ENCODE peak calls at places on chromosomes 16 and 17, in six cellular contexts. S, B, Y, O, K and T are unnamed samples.
A peak's percentile ranks its signal among the peaks of the same experiment; 100 is the strongest.

GRCh38 chr16:73058221-73058615 is 10.3 kb upstream of the ZFHX3 start:
- DNase-seq in S (no peak), B (no peak), Y (no peak), O (peak; percentile 79), K (peak; percentile 62), T (no peak)

GRCh38 chr16:84175351-84176081 is 11.3 kb downstream of the TAF1C start:
- DNase-seq in S (peak; percentile 59), B (peak; percentile 45), Y (peak; percentile 76), O (no peak), K (peak; percentile 76), T (no peak)

GRCh38 chr16:70694088-70694487 is 8.2 kb upstream of the MTSS2 start:
- DNase-seq in S (no peak), B (peak; percentile 70), Y (peak; percentile 95), O (peak; percentile 82), K (peak; percentile 83), T (no peak)

GRCh38 chr17:80422981-80423380 is 8.0 kb downstream of the ENDOV start:
- DNase-seq in S (no peak), B (no peak), Y (no peak), O (peak; percentile 91), K (no peak), T (no peak)

GRCh38 chr16:8751481-8752311 is 45.7 kb downstream of the TMEM186 start:
- DNase-seq in S (no peak), B (peak; percentile 75), Y (no peak), O (no peak), K (peak; percentile 32), T (peak; percentile 26)

GRCh38 chr16:65069090-65069489 is 52.8 kb downstream of the CDH11 start:
- DNase-seq in S (no peak), B (peak; percentile 90), Y (no peak), O (no peak), K (no peak), T (peak; percentile 60)

GRCh38 chr17:80956321-80957190 is 35.1 kb upstream of the CHMP6 start:
- DNase-seq in S (no peak), B (no peak), Y (no peak), O (peak; percentile 49), K (no peak), T (no peak)

GRCh38 chr17:16287563-16288027 is 65.7 kb downstream of the CENPV start:
- DNase-seq in S (peak; percentile 52), B (peak; percentile 90), Y (no peak), O (no peak), K (no peak), T (peak; percentile 43)

GRCh38 chr16:24544640-24545039 is 5.3 kb downstream of the RBBP6 start:
- DNase-seq in S (no peak), B (no peak), Y (no peak), O (no peak), K (no peak), T (no peak)

GRCh38 chr16:50994995-50995394 is 156.1 kb downstream of the SALL1 start:
- DNase-seq in S (no peak), B (no peak), Y (no peak), O (no peak), K (no peak), T (no peak)

GRCh38 chr17:70074236-70074830 is 692 bp upstream of the KCNJ16 start:
- DNase-seq in S (no peak), B (no peak), Y (no peak), O (no peak), K (no peak), T (no peak)

GRCh38 chr17:394718-395095 is 42.1 kb upstream of the RPH3AL start:
- DNase-seq in S (no peak), B (no peak), Y (no peak), O (no peak), K (no peak), T (no peak)

GRCh38 chr17:61202564-61202963 is 197.1 kb upstream of the TBX2 start:
- DNase-seq in S (no peak), B (peak; percentile 44), Y (no peak), O (no peak), K (no peak), T (no peak)

GRCh38 chr16:58110590-58111330 is 18.4 kb downstream of the CFAP20 start:
- DNase-seq in S (no peak), B (no peak), Y (no peak), O (no peak), K (peak; percentile 40), T (no peak)

GRCh38 chr16:87368029-87368765 is 15.4 kb downstream of the FBXO31 start:
- DNase-seq in S (no peak), B (no peak), Y (no peak), O (peak; percentile 8), K (no peak), T (no peak)

GRCh38 chr17:49338883-49339282 is 23.2 kb downstream of the ZNF652 start:
- DNase-seq in S (peak; percentile 46), B (no peak), Y (no peak), O (no peak), K (no peak), T (no peak)

GRCh38 chr17:59494757-59495368 is 70.5 kb upstream of the DHX40 start:
- DNase-seq in S (no peak), B (no peak), Y (peak; percentile 11), O (no peak), K (no peak), T (no peak)

GRCh38 chr16:54178491-54178976 is 108.1 kb downstream of the IRX3 start:
- DNase-seq in S (no peak), B (no peak), Y (no peak), O (no peak), K (no peak), T (no peak)

GRCh38 chr17:80262291-80262690 is 1.6 kb downstream of the RNF213 start:
- DNase-seq in S (no peak), B (no peak), Y (no peak), O (no peak), K (no peak), T (no peak)

GRCh38 chr16:87324411-87325275 is 7.5 kb upstream of the C16orf95 start:
- DNase-seq in S (no peak), B (peak; percentile 23), Y (no peak), O (peak; percentile 74), K (peak; percentile 81), T (no peak)

GRCh38 chr17:19418312-19418992 is 7.4 kb downstream of the RNF112 start:
- DNase-seq in S (no peak), B (peak; percentile 77), Y (no peak), O (no peak), K (no peak), T (no peak)

GRCh38 chr16:3952342-3953131 is 72.0 kb upstream of the CREBBP start:
- DNase-seq in S (no peak), B (peak; percentile 9), Y (peak; percentile 84), O (peak; percentile 92), K (peak; percentile 25), T (peak; percentile 64)

GRCh38 chr17:69047368-69048263 is 13.1 kb downstream of the ABCA9 start:
- DNase-seq in S (no peak), B (peak; percentile 93), Y (no peak), O (peak; percentile 70), K (no peak), T (peak; percentile 60)

GRCh38 chr17:1870592-1870991 is 40.8 kb downstream of the RPA1 start:
- DNase-seq in S (peak; percentile 59), B (peak; percentile 34), Y (no peak), O (no peak), K (no peak), T (no peak)

GRCh38 chr17:41784207-41784744 is 2.2 kb downstream of the JUP start:
- DNase-seq in S (no peak), B (peak; percentile 74), Y (no peak), O (peak; percentile 73), K (peak; percentile 75), T (no peak)

GRCh38 chr16:29641561-29641960 is 21.5 kb upstream of the SPN start:
- DNase-seq in S (no peak), B (peak; percentile 9), Y (no peak), O (peak; percentile 30), K (no peak), T (no peak)

GRCh38 chr16:9625122-9625521 is 533.7 kb downstream of the HAPSTR1 start:
- DNase-seq in S (no peak), B (no peak), Y (no peak), O (no peak), K (no peak), T (no peak)

DNA sequence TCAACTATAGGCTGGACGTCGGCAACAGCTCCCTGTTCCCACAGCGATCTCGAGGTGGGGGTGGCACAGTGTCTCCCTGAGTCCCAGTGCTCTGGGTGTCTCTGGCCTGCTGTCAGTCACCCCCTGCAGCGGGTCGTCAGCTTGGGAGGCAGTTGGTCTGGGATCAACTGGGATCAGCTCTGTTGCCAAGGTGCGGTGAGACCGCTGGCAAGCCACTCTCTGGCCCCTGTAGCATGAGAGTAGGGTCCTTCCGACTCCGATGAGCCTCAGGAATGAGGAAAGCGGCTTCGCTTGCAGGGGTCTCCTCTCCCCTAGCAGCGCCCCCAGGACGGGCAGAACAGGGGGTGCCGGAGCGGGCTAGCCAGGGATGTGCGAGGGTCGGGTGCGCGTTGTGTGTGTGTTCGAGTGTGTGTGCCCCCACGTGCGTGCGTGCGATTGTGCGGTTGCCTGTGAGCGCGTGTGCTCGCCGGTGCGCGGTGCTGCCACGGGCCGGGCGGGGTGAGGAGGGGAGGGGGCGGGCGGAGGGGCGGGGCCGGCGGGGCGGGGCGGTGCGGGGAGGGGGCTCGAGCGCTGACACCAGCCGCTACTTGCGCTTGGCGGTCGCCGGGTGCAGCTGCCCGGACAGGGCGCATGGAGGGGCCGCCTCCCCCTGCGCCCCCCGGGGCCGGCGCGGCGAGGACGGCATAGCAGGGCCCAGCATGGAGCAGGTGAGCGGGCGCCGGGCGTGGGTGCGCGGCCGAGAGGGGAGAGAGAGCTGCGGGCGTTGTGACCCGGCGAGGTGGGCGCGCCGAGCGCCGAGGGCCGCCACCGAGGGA is 9.4 kb upstream of the ARHGAP23 start:
- DNase-seq in S (no peak), B (no peak), Y (no peak), O (no peak), K (peak; percentile 62), T (no peak)
- H3K4me3 ChIP-seq in S (no peak overlapping the region), B (peak overlapping the region; percentile 14), Y (no peak overlapping the region), O (peak overlapping the region; percentile 50), K (peak overlapping the region; percentile 70), T (peak overlapping the region; percentile 35)

GRCh38 chr17:46819906-46820351 is 1.4 kb upstream of the WNT3 start:
- DNase-seq in S (no peak), B (no peak), Y (no peak), O (no peak), K (peak; percentile 50), T (no peak)

GRCh38 chr17:46821482-46822387 is 3.2 kb upstream of the WNT3 start:
- DNase-seq in S (no peak), B (no peak), Y (no peak), O (peak; percentile 15), K (peak; percentile 79), T (no peak)

GRCh38 chr17:46823657-46824056 is 5.2 kb upstream of the WNT3 start:
- DNase-seq in S (no peak), B (no peak), Y (no peak), O (peak; percentile 11), K (no peak), T (no peak)

GRCh38 chr17:46820592-46821450 is 2.3 kb upstream of the WNT3 start:
- DNase-seq in S (no peak), B (no peak), Y (no peak), O (no peak), K (peak; percentile 34), T (no peak)

GRCh38 chr17:46822388-46822921 is 4.0 kb upstream of the WNT3 start:
- DNase-seq in S (no peak), B (no peak), Y (no peak), O (peak; percentile 38), K (peak; percentile 79), T (no peak)
- H3K4me3 ChIP-seq in S (no peak overlapping the region), B (no peak overlapping the region), Y (no peak overlapping the region), O (no peak overlapping the region), K (peak overlapping the region; percentile 79), T (no peak overlapping the region)

GRCh38 chr17:6557040-6557438 is 684 bp upstream of the PITPNM3 start:
- DNase-seq in S (no peak), B (no peak), Y (no peak), O (no peak), K (no peak), T (no peak)
- H3K4me3 ChIP-seq in S (no peak overlapping the region), B (peak overlapping the region; percentile 51), Y (peak overlapping the region; percentile 72), O (no peak overlapping the region), K (peak overlapping the region; percentile 71), T (no peak overlapping the region)

GRCh38 chr16:55324491-55325447 is 766 bp downstream of the IRX6 start:
- DNase-seq in S (no peak), B (no peak), Y (no peak), O (no peak), K (peak; percentile 49), T (no peak)
- H3K4me3 ChIP-seq in S (no peak overlapping the region), B (no peak overlapping the region), Y (no peak overlapping the region), O (peak overlapping the region; percentile 61), K (peak overlapping the region; percentile 87), T (no peak overlapping the region)